ENCODE peak calls at places on chromosomes 16 and 17, in eight cellular contexts. R is effector CD4-positive, alpha-beta T cell; P is T-helper 9 cell; X is activated T-cell treated with anti-CD3 and anti-CD28 coated beads for 24 hours; G is hepatic stellate cell; W is HTR-8/SVneo; U is stimulated activated naive CD8-positive, alpha-beta T cell treated with anti-CD3 and anti-CD28 coated beads, Interleukin-15, amount 100 ng/mL, for 72 hours; F is HFF-Myc. C is an unnamed sample.

GRCh38 chr17:45305532-45306087 is 11.2 kb downstream of the MAP3K14 start:
- DNase-seq in R (no peak), P (no peak), X (no peak), G (no peak), W (no peak), U (no peak), F (no peak), C (no peak)

GRCh38 chr16:69865701-69866100 is 85.4 kb upstream of the CLEC18A start:
- DNase-seq in R (no peak), P (no peak), X (no peak), G (peak; percentile 58), W (peak; percentile 64), U (no peak), F (no peak), C (no peak)

GRCh38 chr17:36705651-36706436 is 104.5 kb downstream of the MRM1 start:
- DNase-seq in R (peak; percentile 27), P (peak; percentile 21), X (peak; percentile 41), G (no peak), W (peak; percentile 77), U (peak; percentile 30), F (peak; percentile 4), C (no peak)

GRCh38 chr16:56237451-56237930 is 46.2 kb downstream of the GNAO1 start:
- DNase-seq in R (no peak), P (no peak), X (no peak), G (peak; percentile 32), W (no peak), U (no peak), F (no peak), C (no peak)

GRCh38 chr16:57551057-57551456 is 8.6 kb downstream of the ADGRG5 start:
- DNase-seq in R (no peak), P (no peak), X (no peak), G (no peak), W (no peak), U (no peak), F (no peak), C (no peak)

GRCh38 chr17:38434178-38434665 is 6.0 kb downstream of the ARHGAP23 start:
- DNase-seq in R (no peak), P (no peak), X (no peak), G (no peak), W (no peak), U (no peak), F (no peak), C (no peak)

GRCh38 chr16:30658731-30659506 is 688 bp downstream of the FBRS start:
- DNase-seq in R (no peak), P (peak; percentile 92), X (peak; percentile 94), G (peak; percentile 91), W (peak; percentile 82), U (no peak), F (peak; percentile 83), C (peak; percentile 90)

GRCh38 chr16:51556694-51557327 is 405.7 kb upstream of the SALL1 start:
- DNase-seq in R (no peak), P (no peak), X (no peak), G (no peak), W (no peak), U (no peak), F (peak; percentile 92), C (no peak)

GRCh38 chr16:11636172-11636721 is 32.0 kb upstream of the SNN start:
- DNase-seq in R (no peak), P (no peak), X (no peak), G (no peak), W (no peak), U (no peak), F (no peak), C (no peak)

GRCh38 chr16:83481589-83481988 is 326.2 kb upstream of the HSBP1 start:
- DNase-seq in R (no peak), P (no peak), X (no peak), G (no peak), W (no peak), U (no peak), F (no peak), C (no peak)

GRCh38 chr16:28219283-28219682 is 7.5 kb upstream of the XPO6 start:
- DNase-seq in R (no peak), P (no peak), X (no peak), G (no peak), W (no peak), U (no peak), F (no peak), C (no peak)

GRCh38 chr17:60435244-60436170 is 13.2 kb downstream of the CHCT1 start:
- DNase-seq in R (peak; percentile 41), P (peak; percentile 39), X (peak; percentile 40), G (peak; percentile 79), W (peak; percentile 91), U (peak; percentile 48), F (peak; percentile 85), C (peak; percentile 54)

GRCh38 chr16:88977028-88977844 is at the start of gene CBFA2T3:
- DNase-seq in R (no peak), P (no peak), X (no peak), G (no peak), W (no peak), U (no peak), F (no peak), C (peak; percentile 78)

GRCh38 chr17:67503184-67503583 is 126.1 kb downstream of the PITPNC1 start:
- DNase-seq in R (no peak), P (no peak), X (no peak), G (no peak), W (no peak), U (no peak), F (no peak), C (no peak)

GRCh38 chr17:9811537-9811936 is 10.3 kb downstream of the GSG1L2 start:
- DNase-seq in R (no peak), P (no peak), X (no peak), G (no peak), W (no peak), U (no peak), F (no peak), C (no peak)

GRCh38 chr16:1539720-1540555 is 6.5 kb downstream of the TMEM204 start:
- DNase-seq in R (no peak), P (no peak), X (no peak), G (no peak), W (no peak), U (no peak), F (no peak), C (no peak)

GRCh38 chr16:1691276-1691675 is 13.2 kb downstream of the JPT2 start:
- DNase-seq in R (no peak), P (no peak), X (no peak), G (peak; percentile 40), W (no peak), U (no peak), F (no peak), C (no peak)

GRCh38 chr17:79835953-79836951 is 3.0 kb downstream of the CBX4 start:
- DNase-seq in R (no peak), P (no peak), X (no peak), G (no peak), W (no peak), U (no peak), F (no peak), C (no peak)

GRCh38 chr16:1876468-1876867 is 4.5 kb upstream of the MEIOB start:
- DNase-seq in R (no peak), P (no peak), X (no peak), G (no peak), W (no peak), U (no peak), F (no peak), C (no peak)

GRCh38 chr16:89338863-89339262 is 121.4 kb downstream of the ZNF778 start:
- DNase-seq in R (no peak), P (no peak), X (no peak), G (no peak), W (no peak), U (no peak), F (no peak), C (no peak)

GRCh38 chr16:87945351-87946042 is 5.7 kb upstream of the BANP start:
- DNase-seq in R (no peak), P (no peak), X (no peak), G (no peak), W (no peak), U (peak; percentile 29), F (no peak), C (peak; percentile 40)

GRCh38 chr16:24610421-24610765 is 71.0 kb downstream of the RBBP6 start:
- DNase-seq in R (no peak), P (no peak), X (no peak), G (peak; percentile 39), W (no peak), U (peak; percentile 2), F (no peak), C (no peak)

GRCh38 chr17:21286066-21286770 is 1.7 kb downstream of the MAP2K3 start:
- DNase-seq in R (no peak), P (no peak), X (no peak), G (peak; percentile 99), W (peak; percentile 99), U (no peak), F (peak; percentile 86), C (peak; percentile 90)